ENCODE peak calls at places on chromosomes 1 and 21, in nine cellular contexts. One of them, this sample, is unnamed.

GRCh38 chr1:218250492-218250891 is 34.6 kb upstream of the RRP15 start:
- DNase-seq in pancreas: no peak
- DNase-seq in body of pancreas: no peak
- DNase-seq in right atrium auricular region: no peak
- DNase-seq in astrocyte of the cerebellum: no peak
- DNase-seq in OCI-LY7: no peak
- DNase-seq in tibial artery: no peak
- DNase-seq in lower leg skin: no peak
- DNase-seq in AG04450: no peak
- DNase-seq in this sample: no peak

GRCh38 chr1:28176492-28177470 is at the start of gene PTAFR:
- DNase-seq in tibial artery: no peak
- DNase-seq in pancreas: no peak
- DNase-seq in lower leg skin: no peak
- DNase-seq in right atrium auricular region: no peak
- DNase-seq in AG04450: no peak
- DNase-seq in body of pancreas: no peak
- DNase-seq in OCI-LY7: peak
- DNase-seq in astrocyte of the cerebellum: no peak
- DNase-seq in this sample: no peak

GRCh38 chr1:188027613-188028012 is 1198.9 kb downstream of the PLA2G4A start:
- DNase-seq in astrocyte of the cerebellum: peak
- DNase-seq in lower leg skin: no peak
- DNase-seq in OCI-LY7: no peak
- DNase-seq in right atrium auricular region: no peak
- DNase-seq in body of pancreas: no peak
- DNase-seq in pancreas: no peak
- DNase-seq in AG04450: peak
- DNase-seq in tibial artery: no peak
- DNase-seq in this sample: peak

GRCh38 chr1:203628185-203628996 is 1.8 kb downstream of the ATP2B4 start:
- DNase-seq in AG04450: no peak
- DNase-seq in lower leg skin: peak
- DNase-seq in OCI-LY7: no peak
- DNase-seq in body of pancreas: peak
- DNase-seq in tibial artery: peak
- DNase-seq in astrocyte of the cerebellum: no peak
- DNase-seq in right atrium auricular region: peak
- DNase-seq in pancreas: peak
- DNase-seq in this sample: peak

GRCh38 chr1:53548031-53548491 is 88.9 kb downstream of the DMRTB1 start:
- DNase-seq in lower leg skin: peak
- DNase-seq in pancreas: peak
- DNase-seq in body of pancreas: peak
- DNase-seq in right atrium auricular region: no peak
- DNase-seq in AG04450: no peak
- DNase-seq in tibial artery: peak
- DNase-seq in OCI-LY7: no peak
- DNase-seq in astrocyte of the cerebellum: no peak
- DNase-seq in this sample: no peak

GRCh38 chr1:61082336-61083013 is at the start of gene NFIA:
- DNase-seq in pancreas: peak
- DNase-seq in OCI-LY7: peak
- DNase-seq in AG04450: no peak
- DNase-seq in body of pancreas: peak
- DNase-seq in astrocyte of the cerebellum: no peak
- DNase-seq in lower leg skin: peak
- DNase-seq in right atrium auricular region: no peak
- DNase-seq in tibial artery: peak
- DNase-seq in this sample: peak

GRCh38 chr1:237041795-237042466 is at the start of gene RYR2:
- DNase-seq in tibial artery: peak
- DNase-seq in body of pancreas: peak
- DNase-seq in lower leg skin: no peak
- DNase-seq in AG04450: no peak
- DNase-seq in pancreas: peak
- DNase-seq in right atrium auricular region: no peak
- DNase-seq in OCI-LY7: no peak
- DNase-seq in astrocyte of the cerebellum: no peak
- DNase-seq in this sample: no peak

GRCh38 chr1:85174492-85174891 is 26.3 kb downstream of the SYDE2 start:
- DNase-seq in pancreas: no peak
- DNase-seq in lower leg skin: no peak
- DNase-seq in AG04450: peak
- DNase-seq in body of pancreas: no peak
- DNase-seq in OCI-LY7: no peak
- DNase-seq in astrocyte of the cerebellum: no peak
- DNase-seq in right atrium auricular region: no peak
- DNase-seq in tibial artery: no peak
- DNase-seq in this sample: no peak

GRCh38 chr1:10862743-10863335 is 66.4 kb upstream of the CASZ1 start:
- DNase-seq in pancreas: no peak
- DNase-seq in right atrium auricular region: no peak
- DNase-seq in AG04450: no peak
- DNase-seq in lower leg skin: no peak
- DNase-seq in tibial artery: no peak
- DNase-seq in astrocyte of the cerebellum: no peak
- DNase-seq in OCI-LY7: no peak
- DNase-seq in body of pancreas: no peak
- DNase-seq in this sample: peak

GRCh38 chr1:192903142-192903541 is 94.3 kb downstream of the RGS2 start:
- DNase-seq in OCI-LY7: no peak
- DNase-seq in AG04450: no peak
- DNase-seq in astrocyte of the cerebellum: no peak
- DNase-seq in right atrium auricular region: no peak
- DNase-seq in body of pancreas: peak
- DNase-seq in lower leg skin: no peak
- DNase-seq in pancreas: no peak
- DNase-seq in tibial artery: no peak
- DNase-seq in this sample: no peak

GRCh38 chr1:78843111-78843908 is 163.2 kb downstream of the ADGRL4 start:
- DNase-seq in right atrium auricular region: no peak
- DNase-seq in OCI-LY7: no peak
- DNase-seq in tibial artery: no peak
- DNase-seq in lower leg skin: no peak
- DNase-seq in astrocyte of the cerebellum: no peak
- DNase-seq in pancreas: no peak
- DNase-seq in body of pancreas: no peak
- DNase-seq in AG04450: peak
- DNase-seq in this sample: peak

GRCh38 chr1:6544831-6545230 is 9.5 kb downstream of the NOL9 start:
- DNase-seq in astrocyte of the cerebellum: peak
- DNase-seq in lower leg skin: no peak
- DNase-seq in right atrium auricular region: no peak
- DNase-seq in AG04450: no peak
- DNase-seq in tibial artery: no peak
- DNase-seq in body of pancreas: no peak
- DNase-seq in OCI-LY7: no peak
- DNase-seq in pancreas: no peak
- DNase-seq in this sample: peak

GRCh38 chr21:34185051-34185750 is 111.8 kb downstream of the MRPS6 start:
- DNase-seq in lower leg skin: peak
- DNase-seq in body of pancreas: no peak
- DNase-seq in AG04450: no peak
- DNase-seq in pancreas: no peak
- DNase-seq in tibial artery: no peak
- DNase-seq in OCI-LY7: no peak
- DNase-seq in right atrium auricular region: no peak
- DNase-seq in astrocyte of the cerebellum: no peak
- DNase-seq in this sample: no peak

GRCh38 chr1:152519876-152520275 is 5.6 kb downstream of the CRCT1 start:
- DNase-seq in pancreas: no peak
- DNase-seq in body of pancreas: no peak
- DNase-seq in OCI-LY7: no peak
- DNase-seq in tibial artery: no peak
- DNase-seq in right atrium auricular region: no peak
- DNase-seq in astrocyte of the cerebellum: no peak
- DNase-seq in lower leg skin: no peak
- DNase-seq in AG04450: no peak
- DNase-seq in this sample: no peak

GRCh38 chr1:217955723-217956122 is 324.6 kb downstream of the SPATA17 start:
- DNase-seq in pancreas: no peak
- DNase-seq in lower leg skin: no peak
- DNase-seq in right atrium auricular region: no peak
- DNase-seq in AG04450: no peak
- DNase-seq in tibial artery: no peak
- DNase-seq in body of pancreas: no peak
- DNase-seq in OCI-LY7: no peak
- DNase-seq in astrocyte of the cerebellum: no peak
- DNase-seq in this sample: no peak

GRCh38 chr1:226772456-226773139 is 33.5 kb upstream of the ITPKB start:
- DNase-seq in lower leg skin: no peak
- DNase-seq in AG04450: no peak
- DNase-seq in pancreas: no peak
- DNase-seq in tibial artery: no peak
- DNase-seq in OCI-LY7: peak
- DNase-seq in right atrium auricular region: no peak
- DNase-seq in astrocyte of the cerebellum: no peak
- DNase-seq in body of pancreas: no peak
- DNase-seq in this sample: no peak

GRCh38 chr1:197918815-197919522 is 1.8 kb downstream of the LHX9 start:
- DNase-seq in OCI-LY7: no peak
- DNase-seq in pancreas: no peak
- DNase-seq in tibial artery: peak
- DNase-seq in body of pancreas: no peak
- DNase-seq in AG04450: no peak
- DNase-seq in astrocyte of the cerebellum: no peak
- DNase-seq in lower leg skin: no peak
- DNase-seq in right atrium auricular region: no peak
- DNase-seq in this sample: peak
- H3K4me3 ChIP-seq in OCI-LY7: no peak
- H3K4me3 ChIP-seq in pancreas: no peak
- H3K4me3 ChIP-seq in tibial artery: peak
- H3K4me3 ChIP-seq in body of pancreas: no peak
- H3K4me3 ChIP-seq in AG04450: no peak
- H3K4me3 ChIP-seq in astrocyte of the cerebellum: no peak
- H3K4me3 ChIP-seq in lower leg skin: no peak
- H3K4me3 ChIP-seq in right atrium auricular region: no peak
- H3K4me3 ChIP-seq in this sample: peak

GRCh38 chr1:166300767-166301166 is 134.0 kb upstream of the FAM78B start:
- DNase-seq in tibial artery: no peak
- DNase-seq in body of pancreas: no peak
- DNase-seq in pancreas: no peak
- DNase-seq in lower leg skin: no peak
- DNase-seq in right atrium auricular region: no peak
- DNase-seq in AG04450: no peak
- DNase-seq in OCI-LY7: no peak
- DNase-seq in astrocyte of the cerebellum: no peak
- DNase-seq in this sample: no peak
- TF ChIP-seq CTCF in tibial artery: no peak
- TF ChIP-seq CTCF in body of pancreas: no peak
- TF ChIP-seq CTCF in pancreas: no peak
- TF ChIP-seq CTCF in lower leg skin: no peak
- TF ChIP-seq CTCF in right atrium auricular region: no peak
- TF ChIP-seq CTCF in AG04450: no peak
- TF ChIP-seq CTCF in OCI-LY7: no peak
- TF ChIP-seq CTCF in astrocyte of the cerebellum: no peak
- TF ChIP-seq CTCF in this sample: no peak

DNA sequence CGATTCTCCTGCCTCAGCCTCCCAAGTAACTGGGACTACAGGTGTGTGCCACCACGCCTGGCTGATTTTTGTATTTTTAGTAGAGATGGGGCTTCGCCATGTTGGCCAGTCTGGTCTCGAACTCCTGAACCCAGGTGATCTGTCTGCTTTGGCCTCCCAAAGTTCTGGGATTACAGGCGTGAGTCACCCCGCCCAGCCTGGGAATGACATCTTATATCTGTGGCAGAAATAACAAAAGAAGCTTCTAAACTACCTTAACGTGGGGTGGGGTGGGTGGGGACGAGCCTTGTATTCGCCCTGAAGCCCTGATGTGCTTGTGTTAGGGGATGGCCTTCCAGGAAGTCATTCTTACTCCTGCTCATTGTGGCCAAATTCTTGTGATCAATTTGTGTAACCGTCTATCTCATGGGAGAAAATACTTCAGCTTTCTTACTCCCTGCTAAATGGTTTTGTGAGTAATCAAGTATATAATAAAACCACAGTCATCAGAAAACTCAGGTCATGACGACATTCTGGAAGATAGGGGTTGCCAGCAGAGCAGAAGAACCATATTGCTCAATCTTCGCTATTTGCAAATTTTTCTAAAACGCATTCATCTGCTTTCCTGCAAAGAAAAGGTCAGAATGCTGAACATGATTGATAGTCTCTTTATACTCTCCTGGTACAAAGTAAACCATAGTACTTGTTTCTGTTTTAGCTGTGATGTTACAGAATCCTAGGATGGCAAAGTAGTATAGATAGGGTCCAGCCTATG is 63.2 kb downstream of the DIRAS3 start:
- DNase-seq in body of pancreas: no peak
- DNase-seq in pancreas: no peak
- DNase-seq in AG04450: peak
- DNase-seq in astrocyte of the cerebellum: peak
- DNase-seq in right atrium auricular region: no peak
- DNase-seq in lower leg skin: no peak
- DNase-seq in tibial artery: no peak
- DNase-seq in OCI-LY7: no peak
- DNase-seq in this sample: peak
- H3K4me3 ChIP-seq in body of pancreas: no peak
- H3K4me3 ChIP-seq in pancreas: no peak
- H3K4me3 ChIP-seq in AG04450: no peak
- H3K4me3 ChIP-seq in astrocyte of the cerebellum: no peak
- H3K4me3 ChIP-seq in right atrium auricular region: no peak
- H3K4me3 ChIP-seq in lower leg skin: no peak
- H3K4me3 ChIP-seq in tibial artery: no peak
- H3K4me3 ChIP-seq in OCI-LY7: no peak
- H3K4me3 ChIP-seq in this sample: no peak

GRCh38 chr1:65267291-65268087 is 41.9 kb upstream of the DNAJC6 start:
- DNase-seq in pancreas: no peak
- DNase-seq in lower leg skin: no peak
- DNase-seq in astrocyte of the cerebellum: no peak
- DNase-seq in tibial artery: no peak
- DNase-seq in OCI-LY7: no peak
- DNase-seq in AG04450: no peak
- DNase-seq in right atrium auricular region: no peak
- DNase-seq in body of pancreas: no peak
- DNase-seq in this sample: no peak

GRCh38 chr1:65266501-65266900 is 42.8 kb upstream of the DNAJC6 start:
- DNase-seq in AG04450: no peak
- DNase-seq in tibial artery: no peak
- DNase-seq in body of pancreas: no peak
- DNase-seq in astrocyte of the cerebellum: no peak
- DNase-seq in lower leg skin: no peak
- DNase-seq in OCI-LY7: no peak
- DNase-seq in pancreas: no peak
- DNase-seq in right atrium auricular region: no peak
- DNase-seq in this sample: no peak

GRCh38 chr1:65264197-65264929 is 45.0 kb upstream of the DNAJC6 start:
- DNase-seq in right atrium auricular region: no peak
- DNase-seq in astrocyte of the cerebellum: no peak
- DNase-seq in pancreas: no peak
- DNase-seq in lower leg skin: no peak
- DNase-seq in AG04450: no peak
- DNase-seq in tibial artery: no peak
- DNase-seq in body of pancreas: no peak
- DNase-seq in OCI-LY7: no peak
- DNase-seq in this sample: peak

GRCh38 chr1:65263286-65263685 is 46.1 kb upstream of the DNAJC6 start:
- DNase-seq in lower leg skin: no peak
- DNase-seq in OCI-LY7: no peak
- DNase-seq in pancreas: no peak
- DNase-seq in astrocyte of the cerebellum: no peak
- DNase-seq in right atrium auricular region: no peak
- DNase-seq in tibial artery: no peak
- DNase-seq in body of pancreas: no peak
- DNase-seq in AG04450: no peak
- DNase-seq in this sample: no peak

GRCh38 chr1:65265296-65266271 is 43.8 kb upstream of the DNAJC6 start:
- DNase-seq in OCI-LY7: no peak
- DNase-seq in astrocyte of the cerebellum: no peak
- DNase-seq in body of pancreas: peak
- DNase-seq in AG04450: no peak
- DNase-seq in tibial artery: peak
- DNase-seq in lower leg skin: no peak
- DNase-seq in right atrium auricular region: no peak
- DNase-seq in pancreas: peak
- DNase-seq in this sample: peak
- TF ChIP-seq CTCF in OCI-LY7: no peak
- TF ChIP-seq CTCF in astrocyte of the cerebellum: peak
- TF ChIP-seq CTCF in body of pancreas: no peak
- TF ChIP-seq CTCF in AG04450: peak
- TF ChIP-seq CTCF in tibial artery: no peak
- TF ChIP-seq CTCF in lower leg skin: no peak
- TF ChIP-seq CTCF in right atrium auricular region: no peak
- TF ChIP-seq CTCF in pancreas: no peak
- TF ChIP-seq CTCF in this sample: peak

This sample was measured in osteoblast.